ENCODE peak calls at places on chromosomes 16 and 17, in ten cellular contexts. F, Z, Q, X, S, I, N, A, Y and M are unnamed samples.

GRCh38 chr17:3034578-3034920 is 28.9 kb downstream of the OR1D5 start:
- DNase-seq in F (no peak), Z (no peak), Q (no peak), X (no peak), S (peak), I (no peak), N (peak), A (no peak), Y (no peak), M (peak)

GRCh38 chr17:44688675-44689491 is 693 bp downstream of the CCDC43 start:
- DNase-seq in F (no peak), Z (peak), Q (no peak), X (no peak), S (no peak), I (no peak), N (no peak), A (no peak), Y (peak), M (no peak)

GRCh38 chr16:14015948-14016347 is 55.2 kb upstream of the MRTFB start:
- DNase-seq in F (peak), Z (no peak), Q (no peak), X (peak), S (no peak), I (no peak), N (no peak), A (peak), Y (peak), M (peak)

GRCh38 chr16:2751577-2752034 is 832 bp upstream of the SRRM2 start:
- DNase-seq in F (no peak), Z (peak), Q (no peak), X (no peak), S (peak), I (no peak), N (no peak), A (no peak), Y (no peak), M (no peak)

GRCh38 chr16:1146409-1146808 is 6.5 kb upstream of the CACNA1H start:
- DNase-seq in F (no peak), Z (peak), Q (peak), X (no peak), S (peak), I (no peak), N (no peak), A (no peak), Y (no peak), M (no peak)

GRCh38 chr16:80899804-80900592 is 95.6 kb upstream of the CDYL2 start:
- DNase-seq in F (peak), Z (no peak), Q (no peak), X (peak), S (peak), I (no peak), N (peak), A (peak), Y (peak), M (peak)

GRCh38 chr17:4968166-4968915 is 724 bp upstream of the SPAG7 start:
- DNase-seq in F (no peak), Z (no peak), Q (peak), X (no peak), S (no peak), I (peak), N (peak), A (no peak), Y (no peak), M (no peak)

GRCh38 chr16:84532299-84532724 is 27.9 kb upstream of the MEAK7 start:
- DNase-seq in F (peak), Z (no peak), Q (no peak), X (peak), S (peak), I (peak), N (no peak), A (peak), Y (no peak), M (peak)

GRCh38 chr16:66300037-66300436 is 66.5 kb upstream of the CDH5 start:
- DNase-seq in F (no peak), Z (no peak), Q (no peak), X (no peak), S (no peak), I (no peak), N (no peak), A (no peak), Y (no peak), M (peak)

GRCh38 chr17:10772425-10773380 is 31.2 kb downstream of the TMEM238L start:
- DNase-seq in F (peak), Z (peak), Q (peak), X (no peak), S (no peak), I (peak), N (no peak), A (peak), Y (peak), M (no peak)

GRCh38 chr16:65222049-65222448 is 100.2 kb upstream of the CDH11 start:
- DNase-seq in F (no peak), Z (no peak), Q (no peak), X (no peak), S (no peak), I (no peak), N (no peak), A (no peak), Y (no peak), M (no peak)

GRCh38 chr17:79088997-79089328 is 14.3 kb downstream of the ENGASE start:
- DNase-seq in F (no peak), Z (no peak), Q (no peak), X (no peak), S (no peak), I (no peak), N (no peak), A (no peak), Y (no peak), M (no peak)

GRCh38 chr17:17943281-17943984 is 28.8 kb downstream of the TOM1L2 start:
- DNase-seq in F (no peak), Z (peak), Q (no peak), X (no peak), S (no peak), I (peak), N (no peak), A (no peak), Y (no peak), M (no peak)

GRCh38 chr17:57889892-57890856 is 40.3 kb upstream of the MRPS23 start:
- DNase-seq in F (peak), Z (no peak), Q (no peak), X (peak), S (peak), I (peak), N (peak), A (peak), Y (peak), M (peak)

GRCh38 chr16:58125781-58126335 is 3.3 kb downstream of the CFAP20 start:
- DNase-seq in F (no peak), Z (peak), Q (no peak), X (no peak), S (no peak), I (no peak), N (no peak), A (no peak), Y (no peak), M (no peak)

GRCh38 chr17:58360664-58361063 is 8.7 kb upstream of the SUPT4H1 start:
- DNase-seq in F (no peak), Z (no peak), Q (no peak), X (no peak), S (no peak), I (no peak), N (no peak), A (no peak), Y (no peak), M (no peak)

GRCh38 chr16:8893976-8894690 is 12.0 kb downstream of the LITAFD start:
- DNase-seq in F (no peak), Z (no peak), Q (no peak), X (no peak), S (no peak), I (no peak), N (peak), A (no peak), Y (no peak), M (no peak)

GRCh38 chr16:22078656-22079055 is 13.7 kb upstream of the VWA3A start:
- DNase-seq in F (no peak), Z (no peak), Q (no peak), X (no peak), S (no peak), I (no peak), N (no peak), A (no peak), Y (no peak), M (no peak)

GRCh38 chr16:72925631-72925979 is 122.3 kb downstream of the ZFHX3 start:
- DNase-seq in F (no peak), Z (no peak), Q (no peak), X (no peak), S (no peak), I (no peak), N (no peak), A (no peak), Y (no peak), M (no peak)

GRCh38 chr17:29640413-29640812 is 17.7 kb upstream of the CORO6 start:
- DNase-seq in F (peak), Z (no peak), Q (no peak), X (peak), S (no peak), I (no peak), N (no peak), A (peak), Y (no peak), M (no peak)

GRCh38 chr16:7319514-7319913 is 13.1 kb upstream of the RBFOX1 start:
- DNase-seq in F (no peak), Z (no peak), Q (no peak), X (no peak), S (no peak), I (no peak), N (no peak), A (no peak), Y (no peak), M (no peak)

GRCh38 chr17:41512789-41513547 is 5.7 kb downstream of the KRT15 start:
- DNase-seq in F (no peak), Z (no peak), Q (no peak), X (no peak), S (no peak), I (no peak), N (no peak), A (no peak), Y (no peak), M (no peak)

GRCh38 chr16:77169650-77170236 is 21.2 kb upstream of the MON1B start:
- DNase-seq in F (peak), Z (peak), Q (peak), X (peak), S (no peak), I (peak), N (no peak), A (peak), Y (peak), M (no peak)

GRCh38 chr17:63840591-63841349 is 1.7 kb downstream of the SMARCD2 start:
- DNase-seq in F (peak), Z (no peak), Q (no peak), X (peak), S (peak), I (no peak), N (no peak), A (no peak), Y (no peak), M (no peak)

GRCh38 chr17:57257213-57257873 is 1.0 kb downstream of the MSI2 start:
- DNase-seq in F (no peak), Z (peak), Q (no peak), X (no peak), S (no peak), I (no peak), N (no peak), A (no peak), Y (no peak), M (no peak)

GRCh38 chr16:80346160-80346632 is 194.6 kb upstream of the DYNLRB2 start:
- DNase-seq in F (no peak), Z (peak), Q (no peak), X (peak), S (no peak), I (no peak), N (no peak), A (peak), Y (no peak), M (peak)

GRCh38 chr17:69473801-69474170 is 59.3 kb downstream of the MAP2K6 start:
- DNase-seq in F (peak), Z (no peak), Q (no peak), X (no peak), S (no peak), I (no peak), N (no peak), A (no peak), Y (peak), M (no peak)

GRCh38 chr16:58329147-58329546 is 34.3 kb upstream of the PRSS54 start:
- DNase-seq in F (peak), Z (no peak), Q (no peak), X (peak), S (no peak), I (peak), N (no peak), A (peak), Y (peak), M (no peak)

GRCh38 chr17:71496552-71496951 is 624.3 kb upstream of the SOX9 start:
- DNase-seq in F (no peak), Z (no peak), Q (no peak), X (no peak), S (no peak), I (no peak), N (no peak), A (no peak), Y (no peak), M (no peak)

GRCh38 chr17:44210342-44211192 is 8.9 kb downstream of the UBTF start:
- DNase-seq in F (peak), Z (peak), Q (peak), X (peak), S (peak), I (no peak), N (peak), A (peak), Y (peak), M (peak)

GRCh38 chr17:76145231-76146052 is 4.4 kb upstream of the FOXJ1 start:
- DNase-seq in F (no peak), Z (peak), Q (no peak), X (no peak), S (no peak), I (no peak), N (no peak), A (no peak), Y (no peak), M (no peak)

GRCh38 chr16:57507414-57508083 is 21.3 kb upstream of the DOK4 start:
- DNase-seq in F (no peak), Z (no peak), Q (no peak), X (no peak), S (no peak), I (no peak), N (no peak), A (no peak), Y (no peak), M (no peak)

GRCh38 chr17:80220709-80221215 is 535 bp downstream of the SLC26A11 start:
- DNase-seq in F (no peak), Z (no peak), Q (no peak), X (peak), S (peak), I (no peak), N (no peak), A (no peak), Y (no peak), M (no peak)

GRCh38 chr16:88804173-88804551 is 573 bp downstream of the CDT1 start:
- DNase-seq in F (no peak), Z (no peak), Q (no peak), X (no peak), S (peak), I (no peak), N (no peak), A (no peak), Y (no peak), M (no peak)

GRCh38 chr17:6162892-6163291 is 92.7 kb downstream of the WSCD1 start:
- DNase-seq in F (no peak), Z (no peak), Q (no peak), X (no peak), S (no peak), I (no peak), N (no peak), A (no peak), Y (no peak), M (no peak)

GRCh38 chr16:58025351-58026138 is at the start of gene MMP15:
- DNase-seq in F (peak), Z (peak), Q (peak), X (peak), S (peak), I (peak), N (peak), A (peak), Y (peak), M (no peak)

GRCh38 chr17:46827274-46827673 is 8.8 kb upstream of the WNT3 start:
- DNase-seq in F (no peak), Z (no peak), Q (no peak), X (no peak), S (no peak), I (no peak), N (no peak), A (no peak), Y (no peak), M (no peak)

DNA sequence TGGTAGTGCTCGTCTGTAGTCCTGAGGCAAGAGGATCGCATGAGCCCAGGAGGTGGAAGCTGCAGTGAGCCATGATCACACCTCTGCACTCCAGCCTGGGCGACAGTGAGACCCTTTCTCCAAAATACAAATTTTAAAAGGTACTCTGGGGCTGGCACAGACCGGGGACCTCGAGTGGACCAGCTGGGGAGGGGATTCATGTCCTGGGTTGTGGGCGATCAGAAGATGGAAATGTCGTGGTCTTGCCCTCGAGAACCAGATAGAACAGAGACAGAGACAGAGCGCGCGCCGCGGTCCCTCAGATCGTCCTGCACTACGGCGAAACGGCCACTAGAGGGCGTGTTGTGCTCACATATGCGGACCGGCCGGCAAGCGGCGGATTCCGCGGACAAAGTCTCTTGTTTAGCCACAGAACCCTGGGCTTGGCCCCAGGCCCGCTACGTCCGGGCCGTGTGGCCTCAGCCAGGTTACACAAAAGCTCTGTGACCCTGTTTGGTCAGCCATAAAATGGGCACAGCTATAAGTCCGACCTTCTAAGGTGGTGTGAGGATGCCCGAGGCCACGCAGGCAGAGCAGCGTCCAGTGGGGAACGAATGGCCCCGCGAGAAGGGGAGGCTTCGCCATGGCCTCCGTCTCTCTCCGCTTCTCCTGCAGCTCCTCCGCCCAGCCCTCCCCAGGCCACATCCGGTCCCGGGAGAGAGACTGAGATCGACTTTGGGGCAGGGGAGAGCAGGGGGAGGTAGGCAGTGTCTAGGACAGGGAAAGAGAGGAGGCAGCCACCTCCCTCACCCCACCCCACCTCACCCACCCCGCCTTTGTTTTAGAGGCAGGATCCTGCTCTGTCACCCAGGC is 14.6 kb upstream of the SBK1 start:
- DNase-seq in F (peak), Z (peak), Q (peak), X (peak), S (peak), I (peak), N (peak), A (peak), Y (peak), M (peak)
- H3K4me3 ChIP-seq in F (peak), Z (peak), Q (peak), X (peak), S (peak), I (peak), N (peak), A (peak), Y (peak), M (peak)

DNA sequence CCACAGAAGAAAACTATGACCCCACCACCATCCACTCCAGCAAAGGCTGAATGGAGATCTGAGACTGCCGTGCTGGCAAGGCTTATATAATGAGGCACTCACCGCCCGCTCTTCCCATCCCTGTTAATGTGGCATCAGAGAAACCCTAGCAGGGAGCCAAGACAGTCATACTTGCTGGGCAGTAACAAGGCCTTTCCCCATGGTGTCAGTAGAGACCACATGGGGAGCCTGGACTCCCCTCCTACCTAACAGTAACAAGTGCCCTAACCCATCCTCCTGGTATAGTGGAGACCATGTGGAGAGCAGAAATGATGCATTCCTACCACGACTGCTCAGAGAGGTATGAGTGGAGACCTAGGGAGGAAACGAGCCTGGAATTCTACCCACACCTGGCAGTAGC is 235.2 kb downstream of the C16orf78 start:
- DNase-seq in F (peak), Z (peak), Q (no peak), X (peak), S (no peak), I (no peak), N (no peak), A (peak), Y (no peak), M (peak)
- TF ChIP-seq CTCF in F (peak), Z (peak), Q (peak), X (peak), S (peak), I (no peak), N (peak), A (peak), Y (no peak), M (no peak)

GRCh38 chr16:26709175-26709574 is 357.6 kb upstream of the C16orf82 start:
- DNase-seq in F (no peak), Z (peak), Q (peak), X (no peak), S (no peak), I (no peak), N (no peak), A (no peak), Y (no peak), M (no peak)

GRCh38 chr16:26709754-26710153 is 357.0 kb upstream of the C16orf82 start:
- DNase-seq in F (no peak), Z (no peak), Q (no peak), X (no peak), S (no peak), I (no peak), N (no peak), A (no peak), Y (no peak), M (no peak)

GRCh38 chr16:26705346-26705745 is 361.4 kb upstream of the C16orf82 start:
- DNase-seq in F (no peak), Z (peak), Q (no peak), X (no peak), S (no peak), I (no peak), N (no peak), A (no peak), Y (no peak), M (no peak)

GRCh38 chr16:26715969-26716368 is 350.8 kb upstream of the C16orf82 start:
- DNase-seq in F (no peak), Z (no peak), Q (no peak), X (no peak), S (no peak), I (no peak), N (no peak), A (no peak), Y (no peak), M (no peak)

DNA sequence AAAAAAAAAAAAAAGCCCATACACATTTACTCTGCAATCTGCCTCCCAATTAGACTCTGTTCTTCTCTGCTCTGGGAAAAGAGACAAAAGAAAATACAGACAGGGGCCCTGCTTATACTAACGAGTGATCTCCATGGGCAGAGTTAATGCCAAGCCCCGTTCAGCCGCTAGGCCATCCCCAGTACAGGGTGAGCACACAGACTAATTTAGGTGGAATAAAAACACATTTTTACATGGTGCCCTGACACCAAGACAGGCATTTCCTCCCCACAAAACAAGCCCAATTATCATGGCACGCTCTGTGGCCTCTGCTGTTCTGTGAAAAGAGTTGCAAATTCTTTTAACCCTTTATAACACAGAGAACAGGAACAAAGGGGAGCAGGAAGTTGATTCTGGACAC is 356.3 kb upstream of the C16orf82 start:
- DNase-seq in F (no peak), Z (peak), Q (no peak), X (no peak), S (no peak), I (no peak), N (no peak), A (no peak), Y (no peak), M (no peak)
- H3K4me3 ChIP-seq in F (no peak), Z (peak), Q (no peak), X (no peak), S (no peak), I (no peak), N (no peak), A (no peak), Y (no peak), M (no peak)

DNA sequence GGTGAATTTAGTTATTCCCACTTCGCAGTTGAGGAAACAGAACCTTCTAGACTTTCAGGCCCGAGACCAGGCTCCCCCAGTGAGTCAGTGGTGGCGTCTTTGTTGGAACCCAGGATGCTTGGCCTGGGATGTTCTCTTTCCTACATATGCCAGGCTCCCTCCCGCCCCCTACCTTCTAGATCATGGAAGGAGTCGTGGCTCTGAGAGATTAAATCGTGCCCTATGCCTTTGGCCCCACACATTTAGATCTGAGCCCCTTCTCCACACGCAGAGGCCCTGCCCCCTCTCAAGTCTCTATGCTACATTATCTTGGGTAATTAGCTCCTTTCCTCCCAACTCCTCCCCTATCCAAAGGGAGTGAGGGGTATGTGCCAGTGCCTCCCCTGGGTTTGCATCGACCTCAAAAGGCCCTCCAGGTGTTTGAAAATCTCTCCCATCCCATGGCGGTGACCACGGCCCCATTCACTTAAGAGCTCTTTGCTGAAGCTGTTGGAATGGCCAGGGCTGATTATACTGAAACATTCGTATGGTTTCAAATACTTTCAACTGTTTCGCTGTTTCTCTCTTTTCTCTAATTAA is 3.0 kb downstream of the NGFR start:
- DNase-seq in F (no peak), Z (no peak), Q (no peak), X (no peak), S (no peak), I (no peak), N (no peak), A (no peak), Y (peak), M (no peak)
- TF ChIP-seq CTCF in F (peak), Z (peak), Q (no peak), X (no peak), S (no peak), I (no peak), N (no peak), A (peak), Y (peak), M (no peak)